ENCODE peak calls at places on chromosomes 5 and 9, in eight cellular contexts. L is IMR-90, W is AG09309, I is AG08396, Z is GF-D8, O is astrocyte of the spinal cord, X is thyroid gland, C is left cardiac atrium. N is an unnamed sample.

GRCh38 chr9:16143947-16144890 is 591.4 kb downstream of the CCDC171 start:
- DNase-seq in L (no peak), W (no peak), I (peak), Z (no peak), O (no peak), X (no peak), C (no peak), N (no peak)

GRCh38 chr5:124783794-124784193 is 37.4 kb upstream of the ZNF608 start:
- DNase-seq in L (peak), W (peak), I (peak), Z (no peak), O (no peak), X (no peak), C (no peak), N (no peak)

GRCh38 chr5:24188196-24188595 is 456.6 kb downstream of the CDH10 start:
- DNase-seq in L (no peak), W (no peak), I (no peak), Z (no peak), O (no peak), X (no peak), C (no peak), N (no peak)

GRCh38 chr5:89081360-89081759 is 198.4 kb upstream of the MEF2C start:
- DNase-seq in L (no peak), W (no peak), I (no peak), Z (no peak), O (no peak), X (peak), C (no peak), N (no peak)

GRCh38 chr9:98075332-98075805 is 18.8 kb downstream of the NANS start:
- DNase-seq in L (peak), W (peak), I (peak), Z (no peak), O (peak), X (no peak), C (no peak), N (no peak)

GRCh38 chr9:83680233-83680632 is 27.5 kb downstream of the UBQLN1 start:
- DNase-seq in L (no peak), W (no peak), I (no peak), Z (no peak), O (no peak), X (no peak), C (no peak), N (no peak)

GRCh38 chr9:98144076-98144475 is 25.1 kb upstream of the TRIM14 start:
- DNase-seq in L (no peak), W (no peak), I (no peak), Z (no peak), O (no peak), X (no peak), C (no peak), N (no peak)

GRCh38 chr5:132065351-132065937 is 5.0 kb downstream of the IL3 start:
- DNase-seq in L (peak), W (no peak), I (peak), Z (no peak), O (peak), X (peak), C (peak), N (peak)

GRCh38 chr9:110864011-110864410 is 174.3 kb downstream of the LPAR1 start:
- DNase-seq in L (no peak), W (no peak), I (no peak), Z (no peak), O (no peak), X (no peak), C (no peak), N (no peak)

GRCh38 chr9:114108016-114108833 is 9.1 kb upstream of the KIF12 start:
- DNase-seq in L (peak), W (no peak), I (peak), Z (no peak), O (peak), X (peak), C (peak), N (peak)

GRCh38 chr9:69937358-69937757 is 106.3 kb upstream of the MAMDC2 start:
- DNase-seq in L (peak), W (no peak), I (no peak), Z (no peak), O (no peak), X (no peak), C (no peak), N (no peak)

GRCh38 chr9:27387722-27388121 is 90.8 kb upstream of the EQTN start:
- DNase-seq in L (no peak), W (no peak), I (no peak), Z (no peak), O (no peak), X (no peak), C (no peak), N (no peak)

GRCh38 chr5:99646011-99646647 is 717.3 kb upstream of the CHD1 start:
- DNase-seq in L (no peak), W (no peak), I (no peak), Z (no peak), O (peak), X (no peak), C (no peak), N (no peak)

GRCh38 chr5:120152472-120152871 is 311.6 kb upstream of the PRR16 start:
- DNase-seq in L (peak), W (peak), I (peak), Z (no peak), O (peak), X (no peak), C (no peak), N (no peak)

GRCh38 chr9:133948571-133949485 is 43.3 kb downstream of the VAV2 start:
- DNase-seq in L (peak), W (no peak), I (no peak), Z (no peak), O (no peak), X (peak), C (no peak), N (peak)

GRCh38 chr5:18010053-18010452 is 375.8 kb downstream of the TAF11L14 start:
- DNase-seq in L (no peak), W (no peak), I (no peak), Z (no peak), O (no peak), X (no peak), C (no peak), N (no peak)

GRCh38 chr5:154287136-154287535 is 96.6 kb downstream of the GALNT10 start:
- DNase-seq in L (peak), W (no peak), I (peak), Z (no peak), O (peak), X (peak), C (peak), N (no peak)

GRCh38 chr5:17379188-17379951 is 118.7 kb upstream of the TAF11L2 start:
- DNase-seq in L (peak), W (no peak), I (no peak), Z (no peak), O (peak), X (no peak), C (no peak), N (no peak)

GRCh38 chr9:95641591-95641990 is 124.8 kb upstream of the PTCH1 start:
- DNase-seq in L (no peak), W (no peak), I (no peak), Z (no peak), O (no peak), X (peak), C (no peak), N (no peak)

GRCh38 chr5:149635394-149635793 is 54.1 kb downstream of the ARHGEF37 start:
- DNase-seq in L (peak), W (no peak), I (no peak), Z (no peak), O (no peak), X (no peak), C (no peak), N (no peak)

GRCh38 chr5:16916262-16916878 is 19.7 kb downstream of the MYO10 start:
- DNase-seq in L (peak), W (peak), I (peak), Z (no peak), O (peak), X (no peak), C (no peak), N (no peak)

GRCh38 chr9:134328841-134329575 is 2.8 kb downstream of the RXRA start:
- DNase-seq in L (no peak), W (no peak), I (peak), Z (no peak), O (no peak), X (peak), C (peak), N (peak)

GRCh38 chr9:13915591-13916301 is 398.2 kb downstream of the NFIB start:
- DNase-seq in L (peak), W (no peak), I (no peak), Z (no peak), O (peak), X (no peak), C (no peak), N (no peak)

GRCh38 chr5:143892908-143893307 is 80.9 kb downstream of the HMHB1 start:
- DNase-seq in L (no peak), W (no peak), I (no peak), Z (no peak), O (no peak), X (no peak), C (no peak), N (no peak)

GRCh38 chr9:114243240-114243639 is 79.7 kb upstream of the ORM1 start:
- DNase-seq in L (no peak), W (no peak), I (no peak), Z (no peak), O (no peak), X (no peak), C (no peak), N (no peak)

GRCh38 chr5:144028058-144028457 is 142.4 kb downstream of the YIPF5 start:
- DNase-seq in L (peak), W (peak), I (no peak), Z (no peak), O (peak), X (no peak), C (no peak), N (no peak)

GRCh38 chr5:54610197-54610898 is 92.8 kb downstream of the SNX18 start:
- DNase-seq in L (no peak), W (no peak), I (no peak), Z (no peak), O (no peak), X (no peak), C (no peak), N (no peak)

GRCh38 chr5:19498852-19499251 is 489.1 kb downstream of the CDH18 start:
- DNase-seq in L (no peak), W (no peak), I (no peak), Z (no peak), O (no peak), X (no peak), C (no peak), N (no peak)

GRCh38 chr5:65066385-65066784 is 297.7 kb downstream of the CWC27 start:
- DNase-seq in L (no peak), W (no peak), I (no peak), Z (no peak), O (peak), X (no peak), C (no peak), N (no peak)

GRCh38 chr9:134641173-134641985 is at the start of gene COL5A1:
- DNase-seq in L (peak), W (peak), I (peak), Z (no peak), O (peak), X (peak), C (peak), N (peak)

GRCh38 chr9:68443560-68443959 is 87.1 kb downstream of the PGM5 start:
- DNase-seq in L (no peak), W (no peak), I (no peak), Z (no peak), O (no peak), X (no peak), C (no peak), N (no peak)

N was measured in left ventricle myocardium superior.